ENCODE peak calls at places on chromosomes 16 and 17, in ten cellular contexts. C is fibroblast of the aortic adventitia, P is WTC11, Y is A549, V is cardiac fibroblast, G is prostate gland, H is GM12865, D is cardiac muscle cell, A is body of pancreas, U is transverse colon. S is an unnamed sample.

GRCh38 chr17:41631890-41632269 is 7.5 kb upstream of the KRT17 start:
- DNase-seq in C (no peak), P (no peak), Y (no peak), V (no peak), G (no peak), H (no peak), D (no peak), A (no peak), U (no peak), S (no peak)

GRCh38 chr17:35695613-35696012 is 35.8 kb upstream of the RASL10B start:
- DNase-seq in C (no peak), P (no peak), Y (no peak), V (no peak), G (no peak), H (no peak), D (no peak), A (no peak), U (no peak), S (no peak)

GRCh38 chr17:72421128-72422092 is 300.6 kb downstream of the SOX9 start:
- DNase-seq in C (peak; percentile 87), P (no peak), Y (peak; percentile 99), V (peak; percentile 88), G (peak; percentile 60), H (peak; percentile 96), D (peak; percentile 88), A (peak; percentile 87), U (peak; percentile 78), S (no peak)

GRCh38 chr16:81522141-81522701 is 77.6 kb downstream of the CMIP start:
- DNase-seq in C (no peak), P (peak; percentile 54), Y (peak; percentile 60), V (peak; percentile 25), G (no peak), H (no peak), D (no peak), A (no peak), U (no peak), S (no peak)

GRCh38 chr17:7853693-7854043 is 1.2 kb upstream of the TMEM88 start:
- DNase-seq in C (no peak), P (peak; percentile 57), Y (no peak), V (no peak), G (no peak), H (no peak), D (no peak), A (no peak), U (no peak), S (no peak)

GRCh38 chr16:56822966-56823739 is 41.9 kb upstream of the SLC12A3 start:
- DNase-seq in C (no peak), P (no peak), Y (no peak), V (no peak), G (no peak), H (no peak), D (no peak), A (no peak), U (no peak), S (no peak)

GRCh38 chr17:4156750-4157381 is 13.9 kb downstream of the CYB5D2 start:
- DNase-seq in C (no peak), P (peak; percentile 66), Y (no peak), V (no peak), G (no peak), H (no peak), D (no peak), A (no peak), U (no peak), S (peak; percentile 14)

GRCh38 chr17:39949028-39949427 is 13.8 kb upstream of the GSDMA start:
- DNase-seq in C (no peak), P (no peak), Y (peak; percentile 36), V (no peak), G (no peak), H (no peak), D (no peak), A (no peak), U (no peak), S (no peak)

GRCh38 chr17:8188408-8188839 is 1.6 kb downstream of the BORCS6 start:
- DNase-seq in C (no peak), P (no peak), Y (no peak), V (no peak), G (no peak), H (no peak), D (no peak), A (no peak), U (no peak), S (no peak)

GRCh38 chr17:21019976-21020575 is 22.7 kb downstream of the USP22 start:
- DNase-seq in C (no peak), P (no peak), Y (peak; percentile 66), V (peak; percentile 49), G (no peak), H (peak; percentile 77), D (peak; percentile 54), A (peak; percentile 49), U (peak; percentile 39), S (no peak)
- TF ChIP-seq CTCF in C (peak; percentile 41), P (no peak), Y (peak; percentile 40), V (peak; percentile 42), G (no peak), H (peak; percentile 57), D (peak; percentile 34), A (no peak), U (peak; percentile 28), S (peak; percentile 52)

DNA sequence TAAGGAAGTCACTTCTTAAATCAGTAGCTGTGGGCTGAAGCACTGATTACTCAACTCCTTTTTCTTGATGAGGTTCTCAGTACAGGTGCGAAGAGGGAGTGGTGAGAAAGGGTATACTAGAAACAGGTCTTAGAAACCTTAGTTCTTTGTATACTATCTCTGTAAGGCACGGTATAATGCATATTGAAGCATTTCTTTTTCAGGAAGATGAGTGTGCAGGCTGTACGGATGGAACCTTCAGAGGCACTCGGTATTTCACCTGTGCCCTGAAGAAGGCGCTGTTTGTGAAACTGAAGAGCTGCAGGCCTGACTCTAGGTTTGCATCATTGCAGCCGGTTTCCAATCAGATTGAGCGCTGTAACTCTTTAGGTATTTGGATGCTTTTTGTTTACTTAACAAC is 39.2 kb downstream of the CYLD start:
- DNase-seq in C (no peak), P (peak; percentile 31), Y (peak; percentile 17), V (no peak), G (no peak), H (no peak), D (no peak), A (no peak), U (no peak), S (no peak)
- TF ChIP-seq CTCF in C (no peak), P (peak; percentile 29), Y (no peak), V (peak; percentile 3), G (no peak), H (no peak), D (no peak), A (no peak), U (no peak), S (peak; percentile 23)

GRCh38 chr17:78864117-78864516 is 23.5 kb upstream of the USP36 start:
- DNase-seq in C (no peak), P (no peak), Y (no peak), V (no peak), G (no peak), H (no peak), D (no peak), A (no peak), U (no peak), S (no peak)

GRCh38 chr17:78861229-78861628 is 20.6 kb upstream of the USP36 start:
- DNase-seq in C (no peak), P (no peak), Y (no peak), V (no peak), G (no peak), H (no peak), D (no peak), A (no peak), U (no peak), S (no peak)

GRCh38 chr17:78868391-78868790 is 27.8 kb upstream of the USP36 start:
- DNase-seq in C (peak; percentile 54), P (no peak), Y (no peak), V (peak; percentile 49), G (no peak), H (no peak), D (no peak), A (no peak), U (no peak), S (no peak)

GRCh38 chr17:78862073-78863023 is 21.7 kb upstream of the USP36 start:
- DNase-seq in C (peak; percentile 97), P (no peak), Y (peak; percentile 94), V (peak; percentile 95), G (no peak), H (no peak), D (peak; percentile 95), A (peak; percentile 91), U (peak; percentile 73), S (no peak)

DNA sequence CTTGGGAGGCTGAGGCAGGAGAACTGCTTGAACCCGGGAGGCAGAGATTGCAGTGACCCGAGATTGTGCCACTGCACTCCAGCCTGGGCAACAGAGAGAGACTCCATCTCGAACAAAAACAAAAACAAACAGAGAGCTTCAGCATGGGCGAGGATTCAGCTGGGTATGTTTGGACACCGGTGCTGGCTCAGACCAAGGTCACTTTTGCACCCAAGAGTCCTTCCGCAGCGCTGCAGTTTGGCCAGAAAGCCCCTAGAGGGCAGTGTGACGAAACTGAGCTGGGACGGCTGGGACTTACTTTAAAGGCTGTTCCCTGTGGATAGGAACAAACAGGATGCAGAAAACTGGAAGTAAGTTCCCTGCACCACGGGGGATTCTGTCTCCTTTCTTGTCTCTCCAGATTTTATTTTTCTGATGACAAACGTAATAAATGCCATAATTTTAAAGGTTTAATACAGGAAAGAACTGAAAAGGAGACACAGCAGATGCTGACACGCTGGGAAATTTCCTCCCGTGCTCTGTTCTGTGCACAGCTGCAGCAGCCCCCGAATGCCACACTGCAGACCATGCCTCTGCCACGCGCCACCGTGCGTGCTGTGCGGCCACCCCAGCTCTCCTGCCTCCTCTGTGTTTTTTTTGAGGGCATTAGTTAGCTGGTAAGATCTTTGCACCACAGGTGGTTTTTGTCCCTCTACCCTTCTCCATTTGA is 25.2 kb upstream of the USP36 start:
- DNase-seq in C (peak; percentile 83), P (peak; percentile 88), Y (peak; percentile 83), V (peak; percentile 83), G (peak; percentile 65), H (peak; percentile 68), D (peak; percentile 81), A (peak; percentile 91), U (peak; percentile 87), S (peak; percentile 92)
- TF ChIP-seq CTCF in C (peak; percentile 91), P (peak; percentile 89), Y (peak; percentile 95), V (peak; percentile 96), G (peak; percentile 89), H (peak; percentile 87), D (peak; percentile 93), A (peak; percentile 87), U (peak; percentile 88), S (peak; percentile 89)

GRCh38 chr16:87686697-87687570 is 78.9 kb downstream of the KLHDC4 start:
- DNase-seq in C (peak; percentile 35), P (no peak), Y (no peak), V (peak; percentile 8), G (no peak), H (no peak), D (peak; percentile 12), A (no peak), U (no peak), S (no peak)
- TF ChIP-seq CTCF in C (no peak), P (no peak), Y (no peak), V (no peak), G (no peak), H (no peak), D (no peak), A (no peak), U (no peak), S (no peak)

S was measured in neural crest cell.